ENCODE peak calls at places on chromosomes 7 and 10, in eight cellular contexts. One of them, this sample, is unnamed.

GRCh38 chr10:106474891-106475290 is 689.6 kb downstream of the SORCS1 start:
- DNase-seq in testis: no peak
- DNase-seq in breast epithelium: no peak
- DNase-seq in ovary: no peak
- DNase-seq in spleen: no peak
- DNase-seq in esophagus squamous epithelium: no peak
- DNase-seq in body of pancreas: no peak
- DNase-seq in transverse colon: no peak
- DNase-seq in this sample: no peak

GRCh38 chr10:78914502-78915330 is 154.1 kb upstream of the ZMIZ1 start:
- DNase-seq in body of pancreas: peak; percentile 70
- DNase-seq in breast epithelium: peak; percentile 35
- DNase-seq in transverse colon: peak; percentile 38
- DNase-seq in esophagus squamous epithelium: no peak
- DNase-seq in testis: peak; percentile 27
- DNase-seq in ovary: peak; percentile 35
- DNase-seq in spleen: peak; percentile 60
- DNase-seq in this sample: no peak

GRCh38 chr7:96093435-96093834 is 228.5 kb downstream of the SLC25A13 start:
- DNase-seq in ovary: no peak
- DNase-seq in esophagus squamous epithelium: no peak
- DNase-seq in spleen: no peak
- DNase-seq in transverse colon: no peak
- DNase-seq in breast epithelium: no peak
- DNase-seq in testis: no peak
- DNase-seq in body of pancreas: no peak
- DNase-seq in this sample: no peak

GRCh38 chr7:106723398-106723797 is 62.4 kb upstream of the CCDC71L start:
- DNase-seq in body of pancreas: no peak
- DNase-seq in testis: no peak
- DNase-seq in ovary: no peak
- DNase-seq in breast epithelium: no peak
- DNase-seq in esophagus squamous epithelium: no peak
- DNase-seq in spleen: no peak
- DNase-seq in transverse colon: no peak
- DNase-seq in this sample: no peak

GRCh38 chr10:36141786-36142560 is 499.9 kb upstream of the FZD8 start:
- DNase-seq in breast epithelium: no peak
- DNase-seq in body of pancreas: no peak
- DNase-seq in testis: no peak
- DNase-seq in transverse colon: no peak
- DNase-seq in esophagus squamous epithelium: no peak
- DNase-seq in spleen: no peak
- DNase-seq in ovary: no peak
- DNase-seq in this sample: no peak

GRCh38 chr7:69651101-69651590 is 52.9 kb downstream of the AUTS2 start:
- DNase-seq in transverse colon: no peak
- DNase-seq in testis: no peak
- DNase-seq in body of pancreas: no peak
- DNase-seq in esophagus squamous epithelium: no peak
- DNase-seq in spleen: no peak
- DNase-seq in ovary: no peak
- DNase-seq in breast epithelium: no peak
- DNase-seq in this sample: no peak

GRCh38 chr7:3655635-3656034 is 354.6 kb downstream of the SDK1 start:
- DNase-seq in testis: no peak
- DNase-seq in esophagus squamous epithelium: no peak
- DNase-seq in ovary: no peak
- DNase-seq in spleen: no peak
- DNase-seq in transverse colon: no peak
- DNase-seq in breast epithelium: no peak
- DNase-seq in body of pancreas: peak; percentile 73
- DNase-seq in this sample: no peak

GRCh38 chr7:97959046-97959445 is 30.9 kb downstream of the OCM2 start:
- DNase-seq in breast epithelium: no peak
- DNase-seq in body of pancreas: no peak
- DNase-seq in ovary: no peak
- DNase-seq in spleen: no peak
- DNase-seq in transverse colon: no peak
- DNase-seq in esophagus squamous epithelium: no peak
- DNase-seq in testis: no peak
- DNase-seq in this sample: no peak

GRCh38 chr7:2203551-2204300 is 29.0 kb downstream of the MAD1L1 start:
- DNase-seq in testis: no peak
- DNase-seq in esophagus squamous epithelium: no peak
- DNase-seq in spleen: peak; percentile 52
- DNase-seq in ovary: peak; percentile 66
- DNase-seq in body of pancreas: no peak
- DNase-seq in transverse colon: no peak
- DNase-seq in breast epithelium: no peak
- DNase-seq in this sample: peak; percentile 34

GRCh38 chr10:75464478-75465090 is 33.2 kb downstream of the LRMDA start:
- DNase-seq in spleen: no peak
- DNase-seq in breast epithelium: no peak
- DNase-seq in testis: no peak
- DNase-seq in transverse colon: no peak
- DNase-seq in ovary: no peak
- DNase-seq in body of pancreas: no peak
- DNase-seq in esophagus squamous epithelium: no peak
- DNase-seq in this sample: no peak

GRCh38 chr7:103123529-103123928 is 25.4 kb downstream of the NAPEPLD start:
- DNase-seq in body of pancreas: no peak
- DNase-seq in spleen: no peak
- DNase-seq in breast epithelium: no peak
- DNase-seq in transverse colon: no peak
- DNase-seq in esophagus squamous epithelium: no peak
- DNase-seq in ovary: no peak
- DNase-seq in testis: no peak
- DNase-seq in this sample: no peak

GRCh38 chr7:23545493-23545892 is 13.7 kb upstream of the TRA2A start:
- DNase-seq in testis: no peak
- DNase-seq in breast epithelium: no peak
- DNase-seq in esophagus squamous epithelium: no peak
- DNase-seq in body of pancreas: no peak
- DNase-seq in spleen: no peak
- DNase-seq in transverse colon: no peak
- DNase-seq in ovary: no peak
- DNase-seq in this sample: no peak

GRCh38 chr10:79360499-79361342 is 13.5 kb downstream of the PPIF start:
- DNase-seq in testis: peak; percentile 4
- DNase-seq in breast epithelium: peak; percentile 2
- DNase-seq in ovary: no peak
- DNase-seq in spleen: peak; percentile 41
- DNase-seq in transverse colon: no peak
- DNase-seq in body of pancreas: no peak
- DNase-seq in esophagus squamous epithelium: no peak
- DNase-seq in this sample: no peak

GRCh38 chr7:128530855-128531104 is 54.2 kb downstream of the METTL2B start:
- DNase-seq in esophagus squamous epithelium: no peak
- DNase-seq in testis: no peak
- DNase-seq in spleen: no peak
- DNase-seq in body of pancreas: no peak
- DNase-seq in transverse colon: no peak
- DNase-seq in breast epithelium: peak; percentile 33
- DNase-seq in ovary: no peak
- DNase-seq in this sample: no peak

GRCh38 chr7:155333346-155334234 is 35.9 kb downstream of the INSIG1 start:
- DNase-seq in esophagus squamous epithelium: no peak
- DNase-seq in breast epithelium: no peak
- DNase-seq in transverse colon: no peak
- DNase-seq in body of pancreas: no peak
- DNase-seq in spleen: no peak
- DNase-seq in ovary: no peak
- DNase-seq in testis: no peak
- DNase-seq in this sample: no peak

GRCh38 chr7:90973146-90973545 is 291.1 kb upstream of the FZD1 start:
- DNase-seq in ovary: no peak
- DNase-seq in spleen: no peak
- DNase-seq in body of pancreas: no peak
- DNase-seq in esophagus squamous epithelium: no peak
- DNase-seq in breast epithelium: no peak
- DNase-seq in transverse colon: no peak
- DNase-seq in testis: no peak
- DNase-seq in this sample: no peak

GRCh38 chr10:133159611-133159949 is 439 bp upstream of the KNDC1 start:
- DNase-seq in ovary: peak; percentile 57
- DNase-seq in esophagus squamous epithelium: no peak
- DNase-seq in body of pancreas: no peak
- DNase-seq in testis: no peak
- DNase-seq in transverse colon: no peak
- DNase-seq in breast epithelium: no peak
- DNase-seq in spleen: no peak
- DNase-seq in this sample: peak; percentile 17

DNA sequence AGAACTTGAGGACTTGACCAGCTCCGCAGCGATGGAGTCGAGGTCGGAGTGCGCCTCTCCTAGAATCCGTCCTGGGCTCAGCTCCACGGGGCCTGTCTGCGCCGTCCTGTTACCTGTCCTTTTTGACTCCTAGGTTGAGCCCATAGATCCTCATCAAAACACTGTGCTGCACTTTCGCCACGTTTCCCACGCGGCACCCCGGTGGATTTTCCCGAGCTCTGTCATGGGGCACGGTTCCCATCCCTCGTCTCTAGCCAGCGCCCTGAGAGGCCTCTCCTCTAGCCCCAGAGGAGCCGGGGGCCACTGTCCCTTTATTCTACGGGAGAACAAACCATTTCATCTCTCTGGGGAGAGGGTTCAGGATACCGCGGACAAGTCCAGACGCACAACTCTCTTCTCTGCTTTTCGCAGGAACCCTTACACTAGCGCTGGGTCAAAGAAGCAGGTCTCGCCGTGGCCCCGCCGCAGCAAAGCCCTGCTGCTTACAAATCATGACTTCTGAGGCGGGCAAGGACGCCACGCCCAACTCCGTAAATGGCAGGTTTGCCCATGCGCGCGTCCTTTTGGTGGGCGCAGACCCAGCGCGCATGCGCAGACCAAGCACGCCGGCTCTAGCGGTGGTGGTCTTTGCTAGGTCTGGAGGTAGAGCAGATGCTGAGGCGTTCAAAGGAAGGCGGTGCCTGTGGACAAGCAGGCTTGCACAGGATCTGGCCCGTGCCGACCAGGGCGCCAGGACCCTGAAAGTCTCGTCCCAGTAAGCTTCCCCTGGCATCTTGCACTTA is 10.3 kb upstream of the ANKRD7 start:
- DNase-seq in body of pancreas: peak; percentile 90
- DNase-seq in esophagus squamous epithelium: peak; percentile 0
- DNase-seq in testis: peak; percentile 89
- DNase-seq in spleen: peak; percentile 90
- DNase-seq in ovary: peak; percentile 76
- DNase-seq in transverse colon: peak; percentile 62
- DNase-seq in breast epithelium: peak; percentile 35
- DNase-seq in this sample: peak; percentile 71
- TF ChIP-seq POLR2A in body of pancreas: peak; percentile 70
- TF ChIP-seq POLR2A in esophagus squamous epithelium: no peak
- TF ChIP-seq POLR2A in testis: no peak
- TF ChIP-seq POLR2A in spleen: no peak
- TF ChIP-seq POLR2A in ovary: no peak
- TF ChIP-seq POLR2A in transverse colon: no peak
- TF ChIP-seq POLR2A in breast epithelium: no peak
- TF ChIP-seq POLR2A in this sample: no peak

DNA sequence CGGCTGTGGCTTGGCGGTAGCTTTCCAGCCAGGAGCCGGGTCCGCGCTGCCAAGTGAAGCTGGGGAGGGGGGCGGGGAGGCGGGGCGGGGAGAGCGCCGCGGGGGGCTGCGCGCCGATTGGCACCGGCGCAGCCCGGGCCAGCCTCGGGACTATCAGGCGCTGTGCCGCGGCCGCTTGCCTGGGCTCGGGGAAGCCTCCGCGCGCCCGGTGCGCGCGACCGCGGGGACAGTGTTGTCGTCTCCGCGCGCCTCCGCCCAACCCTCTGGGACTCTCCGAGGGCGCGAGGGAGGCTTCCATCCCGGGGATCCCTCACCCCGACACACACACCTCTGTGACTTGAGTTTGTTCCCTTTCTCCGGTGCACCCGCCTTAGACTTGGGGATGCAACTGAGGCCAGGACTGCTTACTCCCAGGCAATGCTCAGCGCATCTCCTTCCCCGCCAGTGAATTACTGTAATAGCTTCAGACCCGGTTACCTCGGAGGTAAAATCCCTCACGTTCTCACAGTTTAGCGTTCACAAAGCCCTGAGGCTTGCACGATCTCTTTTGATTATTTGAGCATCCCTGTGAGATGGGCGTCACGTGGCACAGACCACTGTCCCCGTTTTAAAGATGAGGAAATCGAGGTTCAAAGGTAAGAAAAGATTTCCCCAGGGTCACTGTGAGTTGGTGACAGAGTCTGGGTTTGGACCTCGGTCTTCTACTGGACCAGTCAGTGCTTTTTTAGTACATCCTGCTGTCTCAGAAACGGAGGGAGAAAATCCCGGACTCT is at the start of gene NKX1-2:
- DNase-seq in breast epithelium: no peak
- DNase-seq in esophagus squamous epithelium: no peak
- DNase-seq in ovary: no peak
- DNase-seq in transverse colon: no peak
- DNase-seq in testis: peak; percentile 43
- DNase-seq in body of pancreas: no peak
- DNase-seq in spleen: no peak
- DNase-seq in this sample: no peak
- H3K27me3 ChIP-seq in breast epithelium: peaks cover 5% of the 10 kb centered on the region
- H3K27me3 ChIP-seq in esophagus squamous epithelium: peaks cover 4% of the 10 kb centered on the region
- H3K27me3 ChIP-seq in ovary: peaks cover 9% of the 10 kb centered on the region
- H3K27me3 ChIP-seq in transverse colon: peaks cover 100% of the 10 kb centered on the region
- H3K27me3 ChIP-seq in testis: peaks cover 5% of the 10 kb centered on the region
- H3K27me3 ChIP-seq in body of pancreas: peaks cover 43% of the 10 kb centered on the region
- H3K27me3 ChIP-seq in spleen: peaks cover 99% of the 10 kb centered on the region
- H3K27me3 ChIP-seq in this sample: peaks cover 61% of the 10 kb centered on the region

DNA sequence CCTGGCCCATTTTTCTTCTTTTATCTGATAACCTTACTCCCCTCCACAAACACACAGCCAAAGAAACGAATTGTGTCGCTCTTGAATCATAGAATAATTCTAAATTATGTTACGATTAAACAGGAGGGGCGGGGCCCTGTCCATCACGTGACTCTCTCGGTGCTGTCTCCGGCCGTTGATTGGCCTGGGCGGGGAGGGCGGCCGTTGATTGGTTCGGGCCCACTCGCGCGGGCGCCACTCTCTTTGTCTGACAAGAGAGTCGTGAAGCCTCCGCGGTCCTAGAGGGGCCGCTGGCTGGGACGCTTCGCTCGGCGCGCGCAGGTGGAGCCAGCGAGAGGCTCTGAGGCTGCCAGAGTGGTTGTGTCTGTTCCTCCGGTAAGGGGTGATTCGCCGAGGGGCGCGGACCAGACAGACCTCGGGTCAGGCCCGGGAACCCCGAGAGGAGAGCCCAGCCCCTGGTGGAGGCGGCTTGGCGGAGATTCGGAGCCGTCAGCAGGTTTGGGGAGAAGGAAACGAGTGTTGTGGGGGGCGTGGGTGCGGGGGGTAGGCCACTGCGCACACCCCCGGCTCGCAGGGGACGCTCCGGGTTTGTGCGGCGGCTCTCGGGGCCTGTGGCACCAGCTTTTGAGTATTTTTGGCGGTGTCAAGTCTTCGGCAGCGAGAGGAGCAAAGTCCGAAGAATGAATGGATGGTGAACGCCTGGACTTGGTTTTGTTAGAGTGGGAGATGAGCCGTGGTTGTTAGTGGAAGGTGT is at the start of gene ZNF789:
- DNase-seq in spleen: peak; percentile 99
- DNase-seq in ovary: peak; percentile 97
- DNase-seq in testis: peak; percentile 100
- DNase-seq in esophagus squamous epithelium: peak; percentile 94
- DNase-seq in body of pancreas: peak; percentile 99
- DNase-seq in transverse colon: peak; percentile 98
- DNase-seq in breast epithelium: peak; percentile 99
- DNase-seq in this sample: peak; percentile 98
- TF ChIP-seq POLR2A in spleen: no peak
- TF ChIP-seq POLR2A in ovary: no peak
- TF ChIP-seq POLR2A in testis: peak; percentile 20
- TF ChIP-seq POLR2A in esophagus squamous epithelium: peak; percentile 69
- TF ChIP-seq POLR2A in body of pancreas: peak; percentile 72
- TF ChIP-seq POLR2A in transverse colon: peak; percentile 78
- TF ChIP-seq POLR2A in breast epithelium: no peak
- TF ChIP-seq POLR2A in this sample: no peak

GRCh38 chr7:151246161-151247015 is 2.1 kb downstream of the SMARCD3 start:
- DNase-seq in breast epithelium: no peak
- DNase-seq in testis: peak; percentile 51
- DNase-seq in transverse colon: no peak
- DNase-seq in ovary: peak; percentile 40
- DNase-seq in spleen: no peak
- DNase-seq in esophagus squamous epithelium: no peak
- DNase-seq in body of pancreas: no peak
- DNase-seq in this sample: no peak
- H3K27me3 ChIP-seq in breast epithelium: no peaks in the 10 kb centered on the region
- H3K27me3 ChIP-seq in testis: no peaks in the 10 kb centered on the region
- H3K27me3 ChIP-seq in transverse colon: peaks cover 69% of the 10 kb centered on the region
- H3K27me3 ChIP-seq in ovary: no peaks in the 10 kb centered on the region
- H3K27me3 ChIP-seq in spleen: peaks cover 69% of the 10 kb centered on the region
- H3K27me3 ChIP-seq in esophagus squamous epithelium: no peaks in the 10 kb centered on the region
- H3K27me3 ChIP-seq in body of pancreas: no peaks in the 10 kb centered on the region
- H3K27me3 ChIP-seq in this sample: peaks cover 7% of the 10 kb centered on the region

This sample was measured in heart left ventricle.